ENCODE peak calls at places on chromosomes 7 and 10, in eight cellular contexts. O, X, G, B, H, J, A and U are unnamed samples.

GRCh38 chr7:36726806-36727503 is 2.7 kb upstream of the AOAH start:
- DNase-seq in O (peak; percentile 14), X (no peak), G (no peak), B (no peak), H (peak; percentile 15), J (no peak), A (no peak), U (no peak)

GRCh38 chr7:49635800-49636199 is 137.6 kb upstream of the VWC2 start:
- DNase-seq in O (no peak), X (no peak), G (no peak), B (no peak), H (no peak), J (no peak), A (peak; percentile 14), U (no peak)

GRCh38 chr7:139873593-139874374 is 44.7 kb downstream of the TBXAS1 start:
- DNase-seq in O (no peak), X (no peak), G (no peak), B (no peak), H (no peak), J (no peak), A (no peak), U (no peak)

GRCh38 chr7:115352375-115352774 is 430.5 kb downstream of the MDFIC start:
- DNase-seq in O (peak; percentile 85), X (no peak), G (no peak), B (no peak), H (no peak), J (peak; percentile 48), A (no peak), U (peak; percentile 57)

GRCh38 chr7:39271386-39271785 is 293.7 kb downstream of the POU6F2 start:
- DNase-seq in O (no peak), X (no peak), G (peak; percentile 27), B (peak; percentile 53), H (peak; percentile 40), J (no peak), A (no peak), U (no peak)

GRCh38 chr7:98418636-98419315 is 17.9 kb upstream of the BAIAP2L1 start:
- DNase-seq in O (peak; percentile 98), X (no peak), G (peak; percentile 88), B (peak; percentile 57), H (no peak), J (peak; percentile 99), A (no peak), U (peak; percentile 91)

GRCh38 chr10:104582604-104582951 is 58.5 kb upstream of the SORCS3 start:
- DNase-seq in O (peak; percentile 40), X (no peak), G (no peak), B (peak; percentile 38), H (no peak), J (peak; percentile 27), A (no peak), U (no peak)

GRCh38 chr7:151439855-151440798 is at the start of gene CRYGN:
- DNase-seq in O (no peak), X (peak; percentile 78), G (no peak), B (peak; percentile 89), H (peak; percentile 83), J (no peak), A (no peak), U (no peak)

GRCh38 chr7:101201695-101202602 is 1.1 kb upstream of the MOGAT3 start:
- DNase-seq in O (no peak), X (peak; percentile 57), G (peak; percentile 86), B (peak; percentile 78), H (peak; percentile 40), J (no peak), A (no peak), U (no peak)

GRCh38 chr10:102648269-102648888 is 4.1 kb downstream of the TRIM8 start:
- DNase-seq in O (no peak), X (no peak), G (no peak), B (no peak), H (no peak), J (no peak), A (no peak), U (no peak)

GRCh38 chr10:102647433-102648268 is 3.4 kb downstream of the TRIM8 start:
- DNase-seq in O (no peak), X (no peak), G (no peak), B (no peak), H (no peak), J (no peak), A (peak; percentile 5), U (no peak)

GRCh38 chr10:102650655-102651454 is 6.6 kb downstream of the TRIM8 start:
- DNase-seq in O (no peak), X (no peak), G (no peak), B (no peak), H (no peak), J (no peak), A (peak; percentile 1), U (no peak)

GRCh38 chr10:102649770-102650654 is 5.7 kb downstream of the TRIM8 start:
- DNase-seq in O (no peak), X (no peak), G (no peak), B (no peak), H (peak; percentile 63), J (no peak), A (no peak), U (no peak)

DNA sequence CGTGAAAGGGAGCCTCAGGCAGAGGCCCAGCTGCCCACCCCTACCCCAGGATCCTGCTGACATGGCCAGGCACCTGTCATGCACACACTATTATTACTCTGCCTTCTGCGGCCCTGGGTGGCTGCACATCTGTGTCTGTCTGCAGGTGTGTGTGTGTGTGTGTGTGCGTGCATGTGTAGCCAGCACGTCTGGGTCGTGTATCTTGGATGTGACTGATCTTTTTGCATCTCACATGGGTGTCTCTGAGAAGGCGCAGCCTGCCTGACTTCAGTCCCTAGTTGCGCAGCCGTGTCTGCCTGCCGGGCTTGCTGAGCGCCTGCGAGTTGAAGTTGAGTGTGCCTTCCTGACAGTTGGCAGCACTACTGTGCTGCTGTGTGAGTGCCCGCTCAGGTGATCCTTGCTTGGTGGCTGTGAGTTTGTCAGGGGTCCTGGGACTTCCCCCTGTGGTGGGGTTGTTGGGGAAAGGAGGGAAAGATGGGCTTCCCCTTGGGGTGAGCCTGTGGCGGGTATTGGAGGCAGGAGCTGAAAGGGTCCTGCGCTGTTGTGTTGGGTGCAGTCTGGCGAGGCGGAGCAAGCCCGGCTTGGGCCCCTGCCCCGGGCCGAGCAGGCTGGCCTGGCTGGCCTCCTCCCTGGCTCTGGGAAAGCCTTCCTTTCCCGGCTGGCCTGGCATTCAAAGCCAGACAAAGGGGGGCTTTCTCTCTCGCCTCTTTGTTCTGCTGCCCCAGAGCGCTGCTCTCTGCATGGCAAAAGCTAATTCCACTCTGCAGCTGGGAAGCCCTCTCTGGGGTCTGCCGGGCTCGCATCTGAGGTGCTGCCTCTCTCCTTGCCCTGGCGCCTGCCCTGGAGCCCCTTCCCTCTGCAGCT is 4.8 kb downstream of the TRIM8 start:
- DNase-seq in O (no peak), X (no peak), G (no peak), B (no peak), H (peak; percentile 93), J (no peak), A (peak; percentile 4), U (no peak)
- H3K4me1 ChIP-seq in O (peaks cover 39% of the 10 kb centered on the region), X (peaks cover 5% of the 10 kb centered on the region), G (peaks cover 35% of the 10 kb centered on the region), B (peaks cover 23% of the 10 kb centered on the region), H (peaks cover 68% of the 10 kb centered on the region), J (peaks cover 43% of the 10 kb centered on the region), A (peaks cover 57% of the 10 kb centered on the region), U (peaks cover 32% of the 10 kb centered on the region)

DNA sequence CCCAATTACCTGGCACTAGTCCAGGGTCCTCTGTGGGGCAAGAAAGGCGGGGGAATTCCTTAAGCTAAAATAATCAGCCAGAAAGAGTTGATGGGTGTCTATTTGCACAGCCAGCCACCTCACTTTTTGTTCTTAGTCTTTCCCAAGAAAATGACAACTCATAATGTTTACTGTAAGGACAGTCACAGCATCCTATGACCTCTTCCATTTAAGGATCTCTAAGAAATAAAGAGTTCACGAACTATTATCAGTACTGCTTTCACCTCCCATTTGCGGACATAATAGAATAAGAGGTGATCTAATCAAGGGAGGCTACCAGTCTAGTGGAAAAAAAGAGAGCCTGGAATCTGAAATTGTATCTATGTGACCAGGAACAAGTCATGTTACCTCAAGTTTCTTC is 72.4 kb upstream of the LRRC17 start:
- DNase-seq in O (no peak), X (no peak), G (no peak), B (no peak), H (no peak), J (no peak), A (no peak), U (no peak)
- H3K9ac ChIP-seq in O (no peak overlapping the region), X (no peak overlapping the region), G (no peak overlapping the region), B (no peak overlapping the region), H (no peak overlapping the region), J (no peak overlapping the region), A (no peak overlapping the region), U (no peak overlapping the region)

DNA sequence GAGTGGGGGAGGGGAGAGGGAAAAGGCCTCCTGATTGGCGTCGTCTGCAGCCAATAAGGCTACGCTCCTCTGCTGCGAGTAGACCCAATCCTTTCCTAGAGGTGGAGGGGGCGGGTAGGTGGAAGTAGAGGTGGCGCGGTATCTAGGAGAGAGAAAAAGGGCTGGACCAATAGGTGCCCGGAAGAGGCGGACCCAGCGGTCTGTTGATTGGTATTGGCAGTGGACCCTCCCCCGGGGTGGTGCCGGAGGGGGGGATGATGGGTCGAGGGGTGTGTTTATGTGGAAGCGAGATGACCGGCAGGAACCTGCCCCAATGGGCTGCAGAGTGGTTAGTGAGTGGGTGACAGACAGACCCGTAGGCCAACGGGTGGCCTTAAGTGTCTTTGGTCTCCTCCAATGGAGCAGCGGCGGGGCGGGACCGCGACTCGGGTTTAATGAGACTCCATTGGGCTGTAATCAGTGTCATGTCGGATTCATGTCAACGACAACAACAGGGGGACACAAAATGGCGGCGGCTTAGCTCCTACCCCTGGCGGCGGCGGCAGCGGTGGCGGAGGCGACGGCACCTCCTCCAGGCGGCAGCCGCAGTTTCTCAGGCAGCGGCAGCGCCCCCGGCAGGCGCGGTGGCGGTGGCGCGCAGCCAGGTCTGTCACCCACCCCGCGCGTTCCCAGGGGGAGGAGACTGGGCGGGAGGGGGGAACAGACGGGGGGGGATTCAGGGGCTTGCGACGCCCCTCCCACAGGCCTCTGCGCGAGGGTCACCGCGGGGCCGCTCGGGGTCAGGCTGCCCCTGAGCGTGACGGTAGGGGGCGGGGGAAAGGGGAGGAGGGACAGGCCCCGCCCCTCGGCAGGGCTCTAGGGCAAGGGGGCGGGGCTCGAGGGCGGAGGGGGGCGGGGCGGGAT is at the start of gene KAT6B:
- DNase-seq in O (peak; percentile 100), X (peak; percentile 100), G (peak; percentile 100), B (peak; percentile 100), H (peak; percentile 100), J (peak; percentile 100), A (peak; percentile 100), U (peak; percentile 100)
- TF ChIP-seq CTCF in O (peak; percentile 39), X (peak; percentile 59), G (no peak), B (peak; percentile 76), H (peak; percentile 63), J (no peak), A (peak; percentile 41), U (peak; percentile 8)

DNA sequence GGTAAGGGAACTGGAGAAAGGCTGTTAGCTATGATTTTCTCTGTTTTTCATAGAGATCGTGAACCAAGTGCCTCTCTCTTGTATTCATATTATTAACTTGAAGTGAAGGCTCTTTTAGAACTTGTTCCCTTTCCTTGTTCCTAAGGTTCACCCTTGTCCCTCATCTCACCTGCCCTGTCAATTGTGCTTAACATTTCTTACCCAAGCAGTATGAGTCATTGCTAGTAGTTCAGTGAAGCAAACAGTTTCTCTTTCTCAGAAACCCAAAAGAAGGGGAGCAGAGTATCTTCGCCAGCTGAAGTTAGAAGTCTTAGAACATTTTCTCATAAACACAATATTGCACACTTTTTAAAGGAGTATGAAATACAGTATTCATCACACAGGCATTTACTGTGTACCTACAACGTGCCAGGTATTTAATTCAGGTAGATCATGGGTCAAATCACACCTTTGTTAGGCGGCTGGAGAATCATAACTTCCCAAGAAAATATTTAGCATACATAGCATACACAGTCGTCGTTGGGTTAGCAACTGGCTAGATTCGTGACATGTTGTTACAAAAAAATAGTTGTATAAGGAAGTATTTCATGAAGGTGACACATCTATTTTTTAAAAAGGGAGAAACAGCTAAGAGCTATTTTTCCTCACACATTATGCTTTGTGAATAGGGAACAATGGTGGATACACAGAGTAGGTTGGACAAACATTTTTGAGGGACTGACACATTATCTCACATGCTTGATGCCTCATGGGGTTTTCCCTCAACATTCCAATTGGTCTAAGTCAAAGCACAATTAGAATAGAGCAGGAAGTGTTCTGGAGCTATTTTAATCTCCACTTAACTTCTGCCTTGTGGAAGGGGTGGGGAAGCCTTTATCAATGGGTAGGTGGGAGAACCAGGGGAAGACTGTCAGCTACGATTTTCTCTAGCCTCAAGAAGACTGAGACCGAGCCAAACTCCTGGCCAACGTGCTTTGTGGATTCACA is 13.2 kb downstream of the HDAC9 start:
- DNase-seq in O (peak; percentile 98), X (no peak), G (no peak), B (peak; percentile 65), H (peak; percentile 21), J (peak; percentile 98), A (peak; percentile 59), U (peak; percentile 68)
- H3K4me1 ChIP-seq in O (peaks cover 13% of the 10 kb centered on the region), X (peaks cover 3% of the 10 kb centered on the region), G (no peaks in the 10 kb centered on the region), B (peaks cover 2% of the 10 kb centered on the region), H (peaks cover 7% of the 10 kb centered on the region), J (peaks cover 34% of the 10 kb centered on the region), A (peaks cover 44% of the 10 kb centered on the region), U (peaks cover 6% of the 10 kb centered on the region)